ENCODE peak calls at places on chromosomes 13 and 19, in seven cellular contexts. P is adrenal gland; M is IMR-90; Y is sigmoid colon; K is fibroblast of lung; A is CD8-positive, alpha-beta T cell; G is endodermal cell. O is an unnamed sample.

GRCh38 chr13:46797468-46798237 is 692 bp upstream of the ESD start:
- DNase-seq in P (no peak), M (peak), Y (no peak), K (no peak), A (no peak), G (no peak), O (no peak)

GRCh38 chr13:30422056-30422914 is at the start of gene UBE2L5:
- DNase-seq in P (peak), M (peak), Y (peak), K (peak), A (peak), G (peak), O (peak)

GRCh38 chr19:32945260-32945659 is 26.5 kb downstream of the CEP89 start:
- DNase-seq in P (no peak), M (no peak), Y (no peak), K (no peak), A (no peak), G (no peak), O (no peak)

GRCh38 chr13:71056581-71056980 is 810.4 kb downstream of the DACH1 start:
- DNase-seq in P (no peak), M (no peak), Y (no peak), K (no peak), A (no peak), G (peak), O (no peak)

GRCh38 chr19:3359850-3360493 is 6.4 kb upstream of the NFIC start:
- DNase-seq in P (no peak), M (no peak), Y (no peak), K (peak), A (no peak), G (peak), O (peak)

GRCh38 chr19:47124937-47125668 is 5.5 kb upstream of the SAE1 start:
- DNase-seq in P (no peak), M (peak), Y (no peak), K (peak), A (no peak), G (peak), O (peak)

GRCh38 chr13:76038920-76039716 is 403.0 kb downstream of the LMO7 start:
- DNase-seq in P (no peak), M (no peak), Y (no peak), K (no peak), A (no peak), G (peak), O (no peak)

GRCh38 chr13:59633290-59633689 is 530.4 kb downstream of the DIAPH3 start:
- DNase-seq in P (peak), M (no peak), Y (no peak), K (no peak), A (no peak), G (no peak), O (no peak)

GRCh38 chr13:58949646-58950045 is 1214.1 kb downstream of the DIAPH3 start:
- DNase-seq in P (no peak), M (no peak), Y (no peak), K (no peak), A (no peak), G (peak), O (no peak)

GRCh38 chr19:9793051-9793591 is 24.6 kb upstream of the ZNF846 start:
- DNase-seq in P (peak), M (peak), Y (peak), K (peak), A (peak), G (no peak), O (no peak)

GRCh38 chr19:32317045-32317444 is 28.4 kb upstream of the ZNF507 start:
- DNase-seq in P (no peak), M (no peak), Y (no peak), K (no peak), A (no peak), G (peak), O (no peak)

GRCh38 chr13:98172570-98173405 is 4.3 kb downstream of the RNF113B start:
- DNase-seq in P (no peak), M (peak), Y (no peak), K (peak), A (no peak), G (no peak), O (no peak)

GRCh38 chr19:18802354-18802753 is 11.2 kb upstream of the COMP start:
- DNase-seq in P (no peak), M (no peak), Y (no peak), K (no peak), A (no peak), G (peak), O (peak)

GRCh38 chr19:38228491-38229439 is 4.7 kb upstream of the DPF1 start:
- DNase-seq in P (no peak), M (no peak), Y (no peak), K (no peak), A (no peak), G (peak), O (no peak)

GRCh38 chr19:52603558-52604207 is 33.6 kb downstream of the ZNF701 start:
- DNase-seq in P (no peak), M (peak), Y (no peak), K (peak), A (no peak), G (no peak), O (no peak)

GRCh38 chr13:45683701-45684100 is 18.4 kb upstream of the CBY2 start:
- DNase-seq in P (no peak), M (no peak), Y (no peak), K (no peak), A (no peak), G (peak), O (no peak)

GRCh38 chr19:5083547-5083965 is 114.6 kb downstream of the KDM4B start:
- DNase-seq in P (peak), M (no peak), Y (peak), K (no peak), A (no peak), G (no peak), O (no peak)

GRCh38 chr19:39824143-39825092 is 9.5 kb downstream of the DYRK1B start:
- DNase-seq in P (peak), M (peak), Y (peak), K (peak), A (peak), G (peak), O (peak)

GRCh38 chr13:110635405-110636002 is 20.2 kb downstream of the NAXD start:
- DNase-seq in P (no peak), M (no peak), Y (no peak), K (no peak), A (no peak), G (peak), O (no peak)

GRCh38 chr13:30735025-30735967 is at the start of gene ALOX5AP:
- DNase-seq in P (no peak), M (no peak), Y (no peak), K (no peak), A (peak), G (no peak), O (peak)

GRCh38 chr13:26340812-26341211 is 86.9 kb downstream of the CDK8 start:
- DNase-seq in P (no peak), M (peak), Y (no peak), K (peak), A (no peak), G (no peak), O (no peak)

GRCh38 chr19:46015961-46016425 is 6.9 kb downstream of the PGLYRP1 start:
- DNase-seq in P (no peak), M (no peak), Y (no peak), K (no peak), A (peak), G (peak), O (peak)

GRCh38 chr19:45938733-45939319 is 24.2 kb upstream of the NANOS2 start:
- DNase-seq in P (no peak), M (no peak), Y (no peak), K (no peak), A (no peak), G (no peak), O (no peak)

GRCh38 chr13:31793246-31793645 is 53.9 kb downstream of the RXFP2 start:
- DNase-seq in P (no peak), M (peak), Y (no peak), K (peak), A (no peak), G (no peak), O (no peak)

GRCh38 chr13:31377946-31378345 is 178.2 kb downstream of the B3GLCT start:
- DNase-seq in P (no peak), M (no peak), Y (no peak), K (no peak), A (no peak), G (no peak), O (no peak)

GRCh38 chr19:10450853-10451609 is 30.7 kb downstream of the PDE4A start:
- DNase-seq in P (no peak), M (no peak), Y (no peak), K (no peak), A (no peak), G (peak), O (no peak)

GRCh38 chr13:94658926-94659649 is 53.3 kb downstream of the SOX21 start:
- DNase-seq in P (no peak), M (no peak), Y (no peak), K (no peak), A (no peak), G (no peak), O (no peak)

GRCh38 chr19:40465025-40465780 is at the start of gene BLVRB:
- DNase-seq in P (peak), M (peak), Y (no peak), K (peak), A (no peak), G (no peak), O (no peak)

GRCh38 chr19:40610396-40611064 is 9.4 kb downstream of the LTBP4 start:
- DNase-seq in P (peak), M (no peak), Y (peak), K (no peak), A (peak), G (no peak), O (no peak)

GRCh38 chr19:1290245-1290698 is 4.6 kb downstream of the EFNA2 start:
- DNase-seq in P (no peak), M (no peak), Y (no peak), K (no peak), A (no peak), G (no peak), O (no peak)

GRCh38 chr19:38617764-38618589 is at the start of gene MAP4K1:
- DNase-seq in P (no peak), M (no peak), Y (no peak), K (no peak), A (peak), G (peak), O (peak)

GRCh38 chr19:24049537-24049936 is 37.5 kb upstream of the ZNF254 start:
- DNase-seq in P (no peak), M (no peak), Y (no peak), K (no peak), A (no peak), G (no peak), O (no peak)

GRCh38 chr19:40597329-40597838 is 3.8 kb upstream of the LTBP4 start:
- DNase-seq in P (no peak), M (no peak), Y (no peak), K (no peak), A (no peak), G (no peak), O (no peak)

GRCh38 chr13:39811051-39811450 is 155.6 kb downstream of the COG6 start:
- DNase-seq in P (no peak), M (no peak), Y (no peak), K (no peak), A (no peak), G (no peak), O (no peak)

GRCh38 chr13:48194392-48194754 is 38.6 kb upstream of the ITM2B start:
- DNase-seq in P (no peak), M (no peak), Y (no peak), K (peak), A (no peak), G (no peak), O (peak)

GRCh38 chr13:43784491-43784890 is 2.3 kb downstream of the ENOX1 start:
- DNase-seq in P (no peak), M (no peak), Y (no peak), K (no peak), A (no peak), G (no peak), O (no peak)

GRCh38 chr13:100148422-100148821 is 59.5 kb downstream of the PCCA start:
- DNase-seq in P (no peak), M (no peak), Y (no peak), K (no peak), A (no peak), G (no peak), O (no peak)

DNA sequence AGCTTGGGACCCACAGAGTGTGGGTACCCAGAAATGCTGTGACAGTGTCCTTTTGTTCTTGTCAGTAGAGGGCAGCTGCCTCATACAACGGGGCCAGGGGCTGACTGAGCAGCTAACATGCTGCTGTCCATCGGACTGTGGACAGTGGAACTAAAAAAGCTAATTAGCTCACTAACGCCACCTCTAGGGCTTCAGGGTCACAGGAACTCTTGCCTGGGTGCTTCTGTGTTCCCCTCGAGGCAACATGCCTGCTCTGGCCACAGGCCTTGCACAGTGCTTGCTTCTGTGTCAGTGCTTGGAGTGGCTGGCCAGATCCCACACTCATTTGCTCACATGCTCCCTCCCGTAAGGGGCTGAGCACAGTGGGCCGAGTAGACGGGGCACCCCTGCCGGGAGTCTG is 377.0 kb downstream of the OLFM4 start:
- DNase-seq in P (no peak), M (no peak), Y (no peak), K (no peak), A (no peak), G (peak), O (no peak)
- TF ChIP-seq CTCF in P (no peak), M (no peak), Y (no peak), K (no peak), A (no peak), G (peak), O (no peak)

GRCh38 chr19:28727133-28727834 is 485.7 kb downstream of the UQCRFS1 start:
- DNase-seq in P (peak), M (no peak), Y (no peak), K (peak), A (no peak), G (peak), O (peak)
- TF ChIP-seq CTCF in P (peak), M (no peak), Y (no peak), K (no peak), A (no peak), G (peak), O (no peak)

DNA sequence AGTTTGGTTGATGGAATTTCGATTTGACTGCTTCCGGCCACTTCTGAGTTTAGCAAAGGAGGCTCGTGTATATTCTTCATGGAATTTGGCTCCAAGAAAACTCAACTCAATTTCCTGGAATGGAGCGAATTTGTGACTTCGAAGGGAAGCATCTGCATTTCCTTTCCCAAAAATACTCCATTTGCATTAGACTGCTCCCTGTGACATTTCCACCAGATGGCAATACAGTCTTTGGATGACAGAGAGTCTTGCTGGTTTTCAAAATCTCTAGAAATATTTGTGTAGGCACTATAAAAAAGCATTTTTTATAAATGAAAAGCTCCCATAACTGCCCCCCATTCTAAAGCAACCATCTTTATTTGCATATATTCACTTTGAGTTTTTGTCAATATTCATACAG is 4.1 kb downstream of the C1QTNF9 start:
- DNase-seq in P (no peak), M (peak), Y (no peak), K (no peak), A (no peak), G (no peak), O (no peak)
- TF ChIP-seq CTCF in P (peak), M (peak), Y (no peak), K (peak), A (no peak), G (peak), O (no peak)

GRCh38 chr19:48330012-48330681 is 4.8 kb downstream of the EMP3 start:
- DNase-seq in P (peak), M (no peak), Y (peak), K (peak), A (peak), G (peak), O (peak)
- TF ChIP-seq CTCF in P (no peak), M (no peak), Y (no peak), K (no peak), A (no peak), G (peak), O (peak)

GRCh38 chr13:113862766-113863510 is 938 bp downstream of the GAS6 start:
- DNase-seq in P (peak), M (no peak), Y (no peak), K (peak), A (no peak), G (peak), O (peak)
- TF ChIP-seq CTCF in P (no peak), M (no peak), Y (no peak), K (no peak), A (no peak), G (no peak), O (no peak)

GRCh38 chr13:102905905-102906304 is 60.1 kb downstream of the ERCC5 start:
- DNase-seq in P (no peak), M (no peak), Y (no peak), K (no peak), A (no peak), G (no peak), O (no peak)

GRCh38 chr13:102904408-102904862 is 58.6 kb downstream of the ERCC5 start:
- DNase-seq in P (no peak), M (no peak), Y (no peak), K (no peak), A (no peak), G (no peak), O (no peak)

GRCh38 chr13:102902789-102903347 is 57.0 kb downstream of the ERCC5 start:
- DNase-seq in P (no peak), M (no peak), Y (no peak), K (no peak), A (no peak), G (peak), O (no peak)

GRCh38 chr13:102901615-102902305 is 55.9 kb downstream of the ERCC5 start:
- DNase-seq in P (no peak), M (peak), Y (no peak), K (peak), A (no peak), G (no peak), O (no peak)

GRCh38 chr13:102903659-102904407 is 58.0 kb downstream of the ERCC5 start:
- DNase-seq in P (no peak), M (peak), Y (no peak), K (no peak), A (no peak), G (peak), O (peak)
- TF ChIP-seq CTCF in P (peak), M (peak), Y (no peak), K (peak), A (no peak), G (peak), O (peak)

DNA sequence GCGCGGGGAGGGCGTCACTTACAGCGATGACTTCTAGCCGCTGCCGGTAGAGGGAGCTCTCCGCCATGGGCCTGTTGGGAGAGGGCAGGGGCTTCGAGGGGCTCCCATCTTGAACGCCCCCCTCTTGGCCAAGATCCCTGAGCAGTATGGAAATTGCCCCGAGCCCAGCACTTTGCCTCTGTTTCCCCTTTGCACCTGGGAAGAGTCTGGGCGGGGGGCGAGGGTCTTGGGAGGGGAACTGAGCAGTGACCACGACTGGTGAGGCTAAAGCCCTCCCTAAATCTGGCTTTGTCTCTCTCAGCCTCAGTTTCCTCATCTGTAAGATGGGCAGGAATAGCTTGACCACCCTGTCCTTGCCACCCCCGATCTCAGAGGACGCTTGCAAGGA is 2.8 kb downstream of the PALM3 start:
- DNase-seq in P (no peak), M (no peak), Y (no peak), K (no peak), A (peak), G (peak), O (peak)
- TF ChIP-seq CTCF in P (peak), M (peak), Y (no peak), K (peak), A (peak), G (peak), O (peak)

GRCh38 chr19:42313096-42313839 is at the start of gene TMEM145:
- DNase-seq in P (peak), M (peak), Y (no peak), K (peak), A (peak), G (peak), O (peak)
- TF ChIP-seq CTCF in P (no peak), M (peak), Y (no peak), K (no peak), A (no peak), G (peak), O (peak)

GRCh38 chr13:70043685-70044084 is 63.9 kb upstream of the ATXN8OS start:
- DNase-seq in P (no peak), M (no peak), Y (no peak), K (peak), A (no peak), G (no peak), O (peak)
- TF ChIP-seq CTCF in P (no peak), M (no peak), Y (no peak), K (no peak), A (no peak), G (no peak), O (no peak)

O was measured in GM10248.